ENCODE peak calls at places on chromosomes 5 and 9, in seven cellular contexts. One of them, this sample, is unnamed.

GRCh38 chr5:29995154-29995553 is 1198.3 kb upstream of the CDH6 start:
- DNase-seq in neural progenitor cell: no peak
- DNase-seq in NCI-H69: no peak
- DNase-seq in kidney epithelial cell: no peak
- DNase-seq in stimulated activated CD8-positive, alpha-beta memory T cell treated with anti-CD3 and anti-CD28 coated beads, Interleukin-4, amount 100 ng/mL, for 4 hours: no peak
- DNase-seq in activated CD4-positive, alpha-beta memory T cell treated with anti-CD3 and anti-CD28 coated beads for 36 hours: no peak
- DNase-seq in suprapubic skin: no peak
- DNase-seq in this sample: no peak

GRCh38 chr9:130498918-130499698 is 54.3 kb downstream of the ASS1 start:
- DNase-seq in NCI-H69: peak; percentile 31
- DNase-seq in stimulated activated CD8-positive, alpha-beta memory T cell treated with anti-CD3 and anti-CD28 coated beads, Interleukin-4, amount 100 ng/mL, for 4 hours: no peak
- DNase-seq in suprapubic skin: no peak
- DNase-seq in neural progenitor cell: no peak
- DNase-seq in kidney epithelial cell: no peak
- DNase-seq in activated CD4-positive, alpha-beta memory T cell treated with anti-CD3 and anti-CD28 coated beads for 36 hours: no peak
- DNase-seq in this sample: no peak

GRCh38 chr5:80125022-80125961 is 90.1 kb downstream of the THBS4 start:
- DNase-seq in activated CD4-positive, alpha-beta memory T cell treated with anti-CD3 and anti-CD28 coated beads for 36 hours: no peak
- DNase-seq in kidney epithelial cell: no peak
- DNase-seq in neural progenitor cell: no peak
- DNase-seq in stimulated activated CD8-positive, alpha-beta memory T cell treated with anti-CD3 and anti-CD28 coated beads, Interleukin-4, amount 100 ng/mL, for 4 hours: no peak
- DNase-seq in NCI-H69: no peak
- DNase-seq in suprapubic skin: no peak
- DNase-seq in this sample: no peak

GRCh38 chr9:125861405-125862063 is 114.4 kb downstream of the PBX3 start:
- DNase-seq in kidney epithelial cell: no peak
- DNase-seq in stimulated activated CD8-positive, alpha-beta memory T cell treated with anti-CD3 and anti-CD28 coated beads, Interleukin-4, amount 100 ng/mL, for 4 hours: no peak
- DNase-seq in suprapubic skin: no peak
- DNase-seq in NCI-H69: no peak
- DNase-seq in neural progenitor cell: no peak
- DNase-seq in activated CD4-positive, alpha-beta memory T cell treated with anti-CD3 and anti-CD28 coated beads for 36 hours: no peak
- DNase-seq in this sample: no peak

GRCh38 chr9:38421498-38422211 is 2.6 kb downstream of the IGFBPL1 start:
- DNase-seq in kidney epithelial cell: no peak
- DNase-seq in neural progenitor cell: peak; percentile 91
- DNase-seq in stimulated activated CD8-positive, alpha-beta memory T cell treated with anti-CD3 and anti-CD28 coated beads, Interleukin-4, amount 100 ng/mL, for 4 hours: no peak
- DNase-seq in suprapubic skin: no peak
- DNase-seq in activated CD4-positive, alpha-beta memory T cell treated with anti-CD3 and anti-CD28 coated beads for 36 hours: no peak
- DNase-seq in NCI-H69: peak; percentile 97
- DNase-seq in this sample: peak; percentile 88

GRCh38 chr9:134158753-134159392 is 5.5 kb downstream of the RNU6ATAC start:
- DNase-seq in stimulated activated CD8-positive, alpha-beta memory T cell treated with anti-CD3 and anti-CD28 coated beads, Interleukin-4, amount 100 ng/mL, for 4 hours: no peak
- DNase-seq in kidney epithelial cell: no peak
- DNase-seq in neural progenitor cell: no peak
- DNase-seq in NCI-H69: peak; percentile 24
- DNase-seq in suprapubic skin: no peak
- DNase-seq in activated CD4-positive, alpha-beta memory T cell treated with anti-CD3 and anti-CD28 coated beads for 36 hours: no peak
- DNase-seq in this sample: no peak

GRCh38 chr9:15033316-15033715 is 123.1 kb upstream of the FREM1 start:
- DNase-seq in activated CD4-positive, alpha-beta memory T cell treated with anti-CD3 and anti-CD28 coated beads for 36 hours: no peak
- DNase-seq in NCI-H69: peak; percentile 4
- DNase-seq in kidney epithelial cell: no peak
- DNase-seq in neural progenitor cell: no peak
- DNase-seq in stimulated activated CD8-positive, alpha-beta memory T cell treated with anti-CD3 and anti-CD28 coated beads, Interleukin-4, amount 100 ng/mL, for 4 hours: no peak
- DNase-seq in suprapubic skin: no peak
- DNase-seq in this sample: no peak

GRCh38 chr5:151480384-151480783 is 33.0 kb downstream of the SLC36A1 start:
- DNase-seq in suprapubic skin: no peak
- DNase-seq in kidney epithelial cell: no peak
- DNase-seq in neural progenitor cell: no peak
- DNase-seq in activated CD4-positive, alpha-beta memory T cell treated with anti-CD3 and anti-CD28 coated beads for 36 hours: no peak
- DNase-seq in stimulated activated CD8-positive, alpha-beta memory T cell treated with anti-CD3 and anti-CD28 coated beads, Interleukin-4, amount 100 ng/mL, for 4 hours: no peak
- DNase-seq in NCI-H69: no peak
- DNase-seq in this sample: no peak

GRCh38 chr5:59583151-59583809 is 310.2 kb downstream of the PDE4D start:
- DNase-seq in kidney epithelial cell: no peak
- DNase-seq in suprapubic skin: no peak
- DNase-seq in NCI-H69: no peak
- DNase-seq in stimulated activated CD8-positive, alpha-beta memory T cell treated with anti-CD3 and anti-CD28 coated beads, Interleukin-4, amount 100 ng/mL, for 4 hours: no peak
- DNase-seq in activated CD4-positive, alpha-beta memory T cell treated with anti-CD3 and anti-CD28 coated beads for 36 hours: no peak
- DNase-seq in neural progenitor cell: no peak
- DNase-seq in this sample: no peak

GRCh38 chr5:68369436-68370125 is 154.0 kb downstream of the PIK3R1 start:
- DNase-seq in suprapubic skin: no peak
- DNase-seq in neural progenitor cell: no peak
- DNase-seq in stimulated activated CD8-positive, alpha-beta memory T cell treated with anti-CD3 and anti-CD28 coated beads, Interleukin-4, amount 100 ng/mL, for 4 hours: peak; percentile 20
- DNase-seq in NCI-H69: no peak
- DNase-seq in kidney epithelial cell: no peak
- DNase-seq in activated CD4-positive, alpha-beta memory T cell treated with anti-CD3 and anti-CD28 coated beads for 36 hours: peak; percentile 69
- DNase-seq in this sample: no peak

GRCh38 chr9:84139296-84140100 is 158.9 kb downstream of the RMI1 start:
- DNase-seq in kidney epithelial cell: no peak
- DNase-seq in stimulated activated CD8-positive, alpha-beta memory T cell treated with anti-CD3 and anti-CD28 coated beads, Interleukin-4, amount 100 ng/mL, for 4 hours: no peak
- DNase-seq in neural progenitor cell: no peak
- DNase-seq in suprapubic skin: no peak
- DNase-seq in activated CD4-positive, alpha-beta memory T cell treated with anti-CD3 and anti-CD28 coated beads for 36 hours: no peak
- DNase-seq in NCI-H69: peak; percentile 99
- DNase-seq in this sample: peak; percentile 29

GRCh38 chr5:177455036-177455660 is 8.5 kb downstream of the PRR7 start:
- DNase-seq in stimulated activated CD8-positive, alpha-beta memory T cell treated with anti-CD3 and anti-CD28 coated beads, Interleukin-4, amount 100 ng/mL, for 4 hours: peak; percentile 85
- DNase-seq in NCI-H69: peak; percentile 96
- DNase-seq in activated CD4-positive, alpha-beta memory T cell treated with anti-CD3 and anti-CD28 coated beads for 36 hours: peak; percentile 95
- DNase-seq in kidney epithelial cell: no peak
- DNase-seq in suprapubic skin: peak; percentile 89
- DNase-seq in neural progenitor cell: peak; percentile 94
- DNase-seq in this sample: peak; percentile 94

GRCh38 chr9:89949116-89949515 is 344.3 kb downstream of the GADD45G start:
- DNase-seq in NCI-H69: no peak
- DNase-seq in stimulated activated CD8-positive, alpha-beta memory T cell treated with anti-CD3 and anti-CD28 coated beads, Interleukin-4, amount 100 ng/mL, for 4 hours: no peak
- DNase-seq in neural progenitor cell: no peak
- DNase-seq in kidney epithelial cell: no peak
- DNase-seq in activated CD4-positive, alpha-beta memory T cell treated with anti-CD3 and anti-CD28 coated beads for 36 hours: no peak
- DNase-seq in suprapubic skin: no peak
- DNase-seq in this sample: no peak

GRCh38 chr5:165328856-165329255 is 1823.4 kb downstream of the MAT2B start:
- DNase-seq in stimulated activated CD8-positive, alpha-beta memory T cell treated with anti-CD3 and anti-CD28 coated beads, Interleukin-4, amount 100 ng/mL, for 4 hours: no peak
- DNase-seq in suprapubic skin: no peak
- DNase-seq in kidney epithelial cell: no peak
- DNase-seq in neural progenitor cell: no peak
- DNase-seq in NCI-H69: no peak
- DNase-seq in activated CD4-positive, alpha-beta memory T cell treated with anti-CD3 and anti-CD28 coated beads for 36 hours: no peak
- DNase-seq in this sample: no peak

GRCh38 chr5:5886812-5887486 is 464.5 kb downstream of the ICE1 start:
- DNase-seq in activated CD4-positive, alpha-beta memory T cell treated with anti-CD3 and anti-CD28 coated beads for 36 hours: peak; percentile 54
- DNase-seq in kidney epithelial cell: no peak
- DNase-seq in NCI-H69: peak; percentile 55
- DNase-seq in stimulated activated CD8-positive, alpha-beta memory T cell treated with anti-CD3 and anti-CD28 coated beads, Interleukin-4, amount 100 ng/mL, for 4 hours: no peak
- DNase-seq in neural progenitor cell: peak; percentile 62
- DNase-seq in suprapubic skin: no peak
- DNase-seq in this sample: no peak

GRCh38 chr9:134601764-134602163 is 39.8 kb upstream of the COL5A1 start:
- DNase-seq in neural progenitor cell: no peak
- DNase-seq in NCI-H69: no peak
- DNase-seq in suprapubic skin: peak; percentile 27
- DNase-seq in kidney epithelial cell: no peak
- DNase-seq in activated CD4-positive, alpha-beta memory T cell treated with anti-CD3 and anti-CD28 coated beads for 36 hours: no peak
- DNase-seq in stimulated activated CD8-positive, alpha-beta memory T cell treated with anti-CD3 and anti-CD28 coated beads, Interleukin-4, amount 100 ng/mL, for 4 hours: no peak
- DNase-seq in this sample: peak; percentile 0

GRCh38 chr5:34658023-34658422 is 1.9 kb downstream of the RAI14 start:
- DNase-seq in activated CD4-positive, alpha-beta memory T cell treated with anti-CD3 and anti-CD28 coated beads for 36 hours: no peak
- DNase-seq in NCI-H69: peak; percentile 57
- DNase-seq in suprapubic skin: no peak
- DNase-seq in neural progenitor cell: no peak
- DNase-seq in stimulated activated CD8-positive, alpha-beta memory T cell treated with anti-CD3 and anti-CD28 coated beads, Interleukin-4, amount 100 ng/mL, for 4 hours: no peak
- DNase-seq in kidney epithelial cell: no peak
- DNase-seq in this sample: no peak

GRCh38 chr9:2818486-2819121 is 25.3 kb downstream of the PUM3 start:
- DNase-seq in NCI-H69: no peak
- DNase-seq in neural progenitor cell: no peak
- DNase-seq in stimulated activated CD8-positive, alpha-beta memory T cell treated with anti-CD3 and anti-CD28 coated beads, Interleukin-4, amount 100 ng/mL, for 4 hours: no peak
- DNase-seq in suprapubic skin: no peak
- DNase-seq in kidney epithelial cell: no peak
- DNase-seq in activated CD4-positive, alpha-beta memory T cell treated with anti-CD3 and anti-CD28 coated beads for 36 hours: no peak
- DNase-seq in this sample: no peak

GRCh38 chr9:95264954-95265615 is 52.4 kb downstream of the FANCC start:
- DNase-seq in activated CD4-positive, alpha-beta memory T cell treated with anti-CD3 and anti-CD28 coated beads for 36 hours: no peak
- DNase-seq in NCI-H69: peak; percentile 27
- DNase-seq in kidney epithelial cell: no peak
- DNase-seq in neural progenitor cell: peak; percentile 34
- DNase-seq in stimulated activated CD8-positive, alpha-beta memory T cell treated with anti-CD3 and anti-CD28 coated beads, Interleukin-4, amount 100 ng/mL, for 4 hours: no peak
- DNase-seq in suprapubic skin: no peak
- DNase-seq in this sample: no peak

GRCh38 chr5:167720676-167721260 is 570.7 kb upstream of the WWC1 start:
- DNase-seq in NCI-H69: no peak
- DNase-seq in kidney epithelial cell: no peak
- DNase-seq in suprapubic skin: no peak
- DNase-seq in activated CD4-positive, alpha-beta memory T cell treated with anti-CD3 and anti-CD28 coated beads for 36 hours: no peak
- DNase-seq in stimulated activated CD8-positive, alpha-beta memory T cell treated with anti-CD3 and anti-CD28 coated beads, Interleukin-4, amount 100 ng/mL, for 4 hours: no peak
- DNase-seq in neural progenitor cell: no peak
- DNase-seq in this sample: no peak

This sample was measured in retina.